ENCODE peak calls at places on chromosomes 13 and 19, in five cellular contexts. H is brain microvascular endothelial cell, G is RWPE1, I is osteoblast, J is AG04450. X is an unnamed sample.

GRCh38 chr19:56692496-56692895 is 20.9 kb upstream of the ZNF835 start:
- DNase-seq in I (peak), G (no peak), H (no peak), J (no peak), X (no peak)

GRCh38 chr13:90947976-90948375 is 399.5 kb upstream of the MIR17HG start:
- DNase-seq in G (no peak), H (no peak), J (no peak), I (no peak), X (no peak)

GRCh38 chr19:44988896-44989563 is 12.2 kb upstream of the RELB start:
- DNase-seq in H (peak), G (peak), J (peak), I (peak), X (peak)

GRCh38 chr19:49362926-49363264 is 679 bp upstream of the TEAD2 start:
- DNase-seq in G (no peak), J (no peak), H (peak), I (peak), X (no peak)

GRCh38 chr13:20721454-20722357 is 18.2 kb downstream of the IL17D start:
- DNase-seq in G (peak), H (peak), J (peak), I (peak), X (no peak)

GRCh38 chr19:40365613-40366401 is 17.3 kb downstream of the PLD3 start:
- DNase-seq in J (peak), G (peak), I (peak), H (peak), X (peak)

GRCh38 chr19:3632739-3633558 is 6.4 kb upstream of the CACTIN start:
- DNase-seq in I (no peak), J (no peak), H (no peak), G (no peak), X (no peak)

GRCh38 chr19:20245309-20245708 is 78.3 kb downstream of the ZNF486 start:
- DNase-seq in H (no peak), G (no peak), I (no peak), J (no peak), X (no peak)

GRCh38 chr19:4194353-4194752 is 11.9 kb downstream of the ANKRD24 start:
- DNase-seq in H (no peak), J (no peak), G (no peak), I (peak), X (no peak)

GRCh38 chr19:4722671-4723464 is 774 bp downstream of the DPP9 start:
- DNase-seq in H (peak), J (no peak), I (peak), G (peak), X (no peak)

GRCh38 chr19:56840452-56841193 is at the start of the genes PEG3 and ZIM2:
- DNase-seq in H (no peak), I (no peak), G (no peak), J (no peak), X (no peak)

GRCh38 chr19:19372656-19373416 is 32.6 kb upstream of the GATAD2A start:
- DNase-seq in H (peak), I (no peak), J (no peak), G (peak), X (no peak)

GRCh38 chr19:38452430-38453366 is 19.2 kb downstream of the RYR1 start:
- DNase-seq in J (no peak), I (peak), G (no peak), H (no peak), X (no peak)

GRCh38 chr13:80030491-80030890 is 310.4 kb downstream of the SPRY2 start:
- DNase-seq in I (no peak), J (no peak), H (no peak), G (peak), X (no peak)

GRCh38 chr13:114146173-114146572 is 13.8 kb upstream of the RASA3 start:
- DNase-seq in G (no peak), I (no peak), H (no peak), J (no peak), X (no peak)

GRCh38 chr13:114145256-114145655 is 12.8 kb upstream of the RASA3 start:
- DNase-seq in G (no peak), H (no peak), I (peak), J (no peak), X (no peak)

GRCh38 chr13:114145722-114146121 is 13.3 kb upstream of the RASA3 start:
- DNase-seq in G (no peak), H (no peak), J (no peak), I (peak), X (no peak)

GRCh38 chr13:114147803-114148520 is 15.5 kb upstream of the RASA3 start:
- DNase-seq in I (peak), J (no peak), H (no peak), G (no peak), X (no peak)

DNA sequence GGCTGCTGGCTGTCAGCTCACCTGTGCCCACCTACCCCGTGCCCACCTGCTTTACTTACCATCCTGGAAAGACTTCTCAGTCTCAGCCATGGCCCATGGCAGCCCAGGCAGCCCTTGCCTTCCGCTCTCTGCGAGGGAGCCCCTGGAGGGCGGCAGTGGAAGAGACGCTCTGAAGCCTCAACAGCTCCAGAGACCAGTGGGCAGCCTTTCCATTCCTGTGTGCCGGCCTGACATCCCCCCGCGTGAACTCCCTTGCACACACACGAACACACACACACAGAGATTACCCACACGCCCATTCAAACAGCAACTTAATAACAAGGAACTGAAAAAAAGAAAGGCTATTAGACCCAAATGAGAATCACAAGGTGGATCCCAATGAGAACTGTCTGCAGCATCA is 14.2 kb upstream of the RASA3 start:
- DNase-seq in H (no peak), J (no peak), I (peak), G (no peak), X (no peak)
- TF ChIP-seq CTCF in H (peak), J (peak), I (peak), G (no peak), X (peak)

GRCh38 chr13:49676581-49677298 is 14.5 kb downstream of the EBPL start:
- DNase-seq in J (no peak), H (no peak), I (no peak), G (no peak), X (no peak)

GRCh38 chr13:49683489-49683888 is 7.8 kb downstream of the EBPL start:
- DNase-seq in I (no peak), J (no peak), G (no peak), H (no peak), X (no peak)

GRCh38 chr13:49678172-49678914 is 12.9 kb downstream of the EBPL start:
- DNase-seq in I (no peak), J (no peak), H (no peak), G (no peak), X (no peak)

GRCh38 chr13:49681837-49682236 is 9.4 kb downstream of the EBPL start:
- DNase-seq in H (peak), J (no peak), I (no peak), G (no peak), X (no peak)

GRCh38 chr13:49679244-49679643 is 12.0 kb downstream of the EBPL start:
- DNase-seq in J (no peak), H (peak), G (no peak), I (no peak), X (no peak)
- TF ChIP-seq CTCF in J (peak), H (peak), G (no peak), I (peak), X (no peak)

DNA sequence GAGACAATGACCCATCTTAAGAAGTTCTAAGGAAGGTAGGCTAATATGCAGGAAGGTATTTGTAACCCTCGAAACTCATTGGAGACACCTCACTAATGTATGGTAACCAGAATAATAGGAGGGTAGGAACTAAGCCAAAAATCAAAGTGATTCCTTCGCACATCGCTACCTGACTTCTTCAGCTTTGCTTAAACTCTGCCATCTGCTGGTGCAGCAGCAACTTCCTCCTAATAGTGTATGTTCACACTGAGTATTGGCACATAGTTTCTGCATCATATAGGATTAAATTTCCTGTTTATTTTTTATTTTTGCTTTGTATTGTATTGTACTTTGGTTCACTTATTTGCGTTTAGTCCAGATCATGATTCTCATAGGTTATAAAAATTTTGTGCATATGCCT is 676.2 kb downstream of the GPC5 start:
- DNase-seq in J (no peak), I (no peak), G (no peak), H (no peak), X (no peak)
- TF ChIP-seq CTCF in J (peak), I (no peak), G (no peak), H (peak), X (peak)

GRCh38 chr13:55516610-55517009 is 1624.1 kb upstream of the PRR20A start:
- DNase-seq in G (no peak), I (no peak), J (no peak), H (no peak), X (no peak)

GRCh38 chr13:55517312-55517711 is 1623.4 kb upstream of the PRR20A start:
- DNase-seq in I (no peak), H (no peak), J (no peak), G (no peak), X (no peak)
- TF ChIP-seq CTCF in I (no peak), H (no peak), J (no peak), G (peak), X (peak)

GRCh38 chr19:51296331-51297093 is 14.9 kb upstream of the IGLON5 start:
- DNase-seq in G (no peak), I (peak), H (no peak), J (no peak), X (no peak)
- TF ChIP-seq CTCF in G (no peak), I (no peak), H (no peak), J (no peak), X (no peak)